ENCODE peak calls at places on chromosomes 1 and 21, in six cellular contexts. N is left ventricle myocardium inferior, A is heart left ventricle, U is tibial artery, M is AG04450, G is cardiac fibroblast. B is an unnamed sample.

GRCh38 chr1:89762431-89762800 is 58.4 kb upstream of the LRRC8D start:
- DNase-seq in A (peak; percentile 23), G (no peak), U (no peak), N (no peak), M (no peak), B (no peak)

GRCh38 chr1:24965571-24965930 is 35.5 kb upstream of the RUNX3 start:
- DNase-seq in M (no peak), N (no peak), G (no peak), A (no peak), U (no peak), B (no peak)

GRCh38 chr1:228490120-228491078 is 3.2 kb downstream of the RNF187 start:
- DNase-seq in U (no peak), M (no peak), G (no peak), A (peak; percentile 50), N (peak; percentile 72), B (peak; percentile 38)

GRCh38 chr21:46116846-46117585 is 19.1 kb downstream of the COL6A2 start:
- DNase-seq in G (peak; percentile 29), U (peak; percentile 64), N (peak; percentile 10), M (no peak), A (peak; percentile 4), B (no peak)

GRCh38 chr21:35390013-35390776 is 341.1 kb upstream of the RUNX1 start:
- DNase-seq in N (no peak), U (no peak), G (peak; percentile 50), M (no peak), A (no peak), B (peak; percentile 42)

GRCh38 chr1:248243204-248243603 is 12.0 kb downstream of the OR2M4 start:
- DNase-seq in U (no peak), N (no peak), A (no peak), M (no peak), G (peak; percentile 20), B (no peak)

GRCh38 chr1:113868387-113869083 is 3.0 kb downstream of the PTPN22 start:
- DNase-seq in N (no peak), A (no peak), M (no peak), G (peak; percentile 9), U (no peak), B (no peak)

GRCh38 chr1:145901312-145902021 is 8.4 kb downstream of the ITGA10 start:
- DNase-seq in N (no peak), G (no peak), U (no peak), M (no peak), A (no peak), B (no peak)

GRCh38 chr1:202343652-202344349 is 2.1 kb upstream of the UBE2T start:
- DNase-seq in G (peak; percentile 64), N (no peak), A (no peak), U (no peak), M (no peak), B (no peak)

GRCh38 chr21:45410865-45411809 is 6.2 kb downstream of the COL18A1 start:
- DNase-seq in M (no peak), A (peak; percentile 77), U (peak; percentile 70), N (peak; percentile 76), G (peak; percentile 60), B (no peak)

GRCh38 chr1:244050835-244051444 is at the start of gene ZBTB18:
- DNase-seq in N (peak; percentile 35), U (no peak), G (peak; percentile 36), A (no peak), M (peak; percentile 75), B (no peak)

GRCh38 chr1:115158181-115158580 is 68.9 kb upstream of the TSPAN2 start:
- DNase-seq in A (no peak), N (peak; percentile 33), U (peak; percentile 86), M (no peak), G (peak; percentile 80), B (no peak)

GRCh38 chr1:27607239-27607804 is 3.4 kb upstream of the AHDC1 start:
- DNase-seq in U (no peak), N (no peak), A (no peak), M (no peak), G (peak; percentile 52), B (no peak)

GRCh38 chr1:85093644-85094043 is 45.3 kb upstream of the MCOLN3 start:
- DNase-seq in N (no peak), U (no peak), A (no peak), M (no peak), G (no peak), B (no peak)

GRCh38 chr21:37484535-37485474 is 118.2 kb downstream of the DYRK1A start:
- DNase-seq in A (no peak), M (no peak), N (no peak), G (peak; percentile 17), U (no peak), B (no peak)

GRCh38 chr1:166040223-166040622 is 126.6 kb downstream of the FAM78B start:
- DNase-seq in U (no peak), N (no peak), A (no peak), M (no peak), G (no peak), B (no peak)

GRCh38 chr1:5585256-5585655 is 407.0 kb downstream of the NPHP4 start:
- DNase-seq in G (no peak), N (no peak), A (no peak), M (no peak), U (no peak), B (no peak)

GRCh38 chr1:4397196-4397595 is 257.2 kb upstream of the AJAP1 start:
- DNase-seq in G (no peak), A (no peak), N (no peak), U (no peak), M (no peak), B (no peak)

GRCh38 chr1:240768979-240769378 is 157.0 kb upstream of the GREM2 start:
- DNase-seq in M (no peak), U (no peak), N (no peak), A (no peak), G (no peak), B (no peak)

GRCh38 chr1:20723537-20724363 is 5.9 kb upstream of the KIF17 start:
- DNase-seq in N (peak; percentile 9), M (no peak), A (no peak), G (no peak), U (peak; percentile 58), B (no peak)

GRCh38 chr1:19770436-19771190 is 29.1 kb downstream of the TMCO4 start:
- DNase-seq in U (no peak), N (no peak), M (no peak), G (no peak), A (no peak), B (no peak)

DNA sequence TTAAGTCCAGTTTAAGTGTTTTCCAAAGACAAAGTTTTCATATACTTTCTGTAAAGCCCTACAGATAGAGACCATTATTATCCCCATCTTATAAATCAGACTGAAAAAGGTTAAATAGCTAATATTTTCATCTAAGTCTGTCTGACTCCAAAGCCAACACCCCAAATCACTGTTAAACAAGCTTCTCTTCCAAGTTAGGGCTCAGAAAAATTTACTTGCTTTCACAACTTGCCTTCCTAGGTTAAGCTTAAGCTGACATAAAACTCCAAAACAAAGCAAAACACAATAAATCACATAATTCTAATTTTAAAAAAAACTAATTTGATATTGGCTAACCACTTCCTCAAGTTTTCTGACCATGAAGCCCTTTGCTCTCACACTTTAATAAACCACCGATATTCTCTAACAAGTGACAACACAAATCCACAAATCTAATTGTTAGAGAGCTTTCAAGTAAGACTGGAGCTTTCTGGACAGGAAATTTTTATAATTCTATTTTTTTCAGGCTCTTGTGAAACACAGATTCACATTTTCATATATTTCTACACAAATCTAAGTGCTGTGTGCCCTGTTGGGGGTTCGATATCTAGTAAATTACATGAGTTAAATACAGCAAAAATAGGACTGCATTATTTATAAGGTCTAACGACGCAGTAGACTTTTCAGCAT is 2.2 kb downstream of the GNG12 start:
- DNase-seq in A (no peak), M (no peak), G (no peak), N (no peak), U (no peak), B (no peak)
- H3K4me3 ChIP-seq in A (peak overlapping the region; percentile 82), M (peak overlapping the region; percentile 83), G (peak overlapping the region; percentile 85), N (peak overlapping the region; percentile 94), U (peak overlapping the region; percentile 87), B (peak overlapping the region; percentile 71)

GRCh38 chr1:11653616-11654570 is at the start of gene FBXO2:
- DNase-seq in N (peak; percentile 58), M (no peak), A (no peak), G (no peak), U (no peak), B (no peak)

GRCh38 chr1:11651017-11651416 is 3.2 kb downstream of the FBXO2 start:
- DNase-seq in M (no peak), U (no peak), N (no peak), G (no peak), A (no peak), B (no peak)

GRCh38 chr1:11652203-11652780 is 1.9 kb downstream of the FBXO2 start:
- DNase-seq in M (no peak), A (no peak), N (no peak), G (no peak), U (no peak), B (no peak)

GRCh38 chr1:11654571-11655262 is at the start of gene FBXO44:
- DNase-seq in U (no peak), M (no peak), G (no peak), N (peak; percentile 44), A (no peak), B (no peak)

DNA sequence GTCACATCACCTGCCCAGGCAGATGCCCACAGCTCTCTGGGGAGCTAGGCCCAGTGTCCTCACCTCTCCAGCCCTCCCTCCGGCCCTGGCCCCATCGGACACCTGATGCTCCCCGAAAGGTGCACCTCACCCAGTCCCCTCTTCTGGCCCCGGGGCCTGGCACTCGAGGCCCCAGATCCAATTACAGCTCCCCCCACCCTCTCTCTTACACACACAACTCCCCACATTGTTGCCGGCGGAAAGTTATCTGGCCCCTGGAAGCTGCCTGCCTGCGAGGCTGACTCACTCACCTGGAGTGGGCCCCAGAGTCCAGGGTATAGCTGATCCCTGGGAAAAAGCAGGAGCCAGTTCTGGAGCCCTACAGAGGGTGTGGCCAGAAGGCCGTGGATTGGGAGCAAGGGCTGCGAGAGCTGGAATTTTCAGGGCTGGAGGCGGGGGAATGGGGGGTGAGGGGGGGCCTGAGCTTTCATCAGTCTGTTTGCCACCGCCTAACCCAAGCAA is 1.1 kb downstream of the FBXO2 start:
- DNase-seq in U (no peak), M (no peak), A (no peak), G (no peak), N (no peak), B (no peak)
- TF ChIP-seq CTCF in U (no peak), M (no peak), A (no peak), G (no peak), N (no peak), B (no peak)

GRCh38 chr1:37925316-37925715 is 21.5 kb downstream of the INPP5B start:
- DNase-seq in M (no peak), N (no peak), G (no peak), A (no peak), U (no peak), B (no peak)
- H3K4me3 ChIP-seq in M (no peak overlapping the region), N (no peak overlapping the region), G (no peak overlapping the region), A (no peak overlapping the region), U (no peak overlapping the region), B (no peak overlapping the region)

DNA sequence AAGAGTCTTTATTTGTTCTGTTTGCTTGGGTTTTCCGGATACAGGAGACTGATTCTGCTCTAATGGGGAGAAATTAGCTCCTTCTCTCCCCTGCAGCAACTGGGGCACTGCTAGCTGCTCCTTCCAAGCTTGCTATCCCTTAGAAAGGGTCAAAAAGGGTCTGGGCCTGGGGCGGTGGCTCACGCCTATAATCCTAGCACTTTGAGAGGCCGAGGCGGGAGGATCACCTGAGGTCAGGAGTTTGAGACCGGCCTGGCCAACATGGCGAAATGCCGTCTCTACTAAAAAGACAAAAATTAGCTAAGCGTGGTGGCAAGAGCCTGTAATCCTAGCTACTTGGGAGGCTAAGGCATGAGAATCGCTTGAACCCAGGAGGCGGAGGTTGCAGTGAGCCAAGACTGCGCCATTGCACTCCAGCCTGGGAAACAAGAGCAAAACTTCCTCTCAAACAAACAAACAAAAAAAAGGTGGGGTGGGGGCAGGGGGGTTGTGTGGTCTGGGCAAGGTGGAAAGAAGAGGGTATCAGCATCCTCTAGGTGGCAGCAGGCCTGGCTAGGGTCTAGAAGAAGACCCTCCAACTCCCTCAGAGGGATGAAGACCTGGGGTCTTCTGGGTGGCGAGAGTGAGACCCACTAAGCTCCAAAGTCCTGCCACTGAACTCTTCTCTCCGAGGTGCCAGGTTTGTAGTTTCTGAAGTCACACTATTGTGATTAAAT is 15.4 kb upstream of the TBX15 start:
- DNase-seq in G (no peak), A (no peak), U (no peak), N (no peak), M (no peak), B (no peak)
- TF ChIP-seq CTCF in G (no peak), A (no peak), U (no peak), N (no peak), M (no peak), B (no peak)